ENCODE peak calls at places on chromosomes 16 and 17, in ten cellular contexts. One of them, this sample, is unnamed.

GRCh38 chr16:5502467-5502869 is 404.9 kb upstream of the EEF2KMT start:
- DNase-seq in AG04450: no peak
- DNase-seq in Peyer's patch: no peak
- DNase-seq in omental fat pad: no peak
- DNase-seq in OCI-LY7: peak
- DNase-seq in AG10803: no peak
- DNase-seq in neural crest cell: peak
- DNase-seq in BJ: no peak
- DNase-seq in testis: peak
- DNase-seq in GM13977: no peak
- DNase-seq in this sample: peak

GRCh38 chr17:29760771-29761682 is 138.3 kb upstream of the CORO6 start:
- DNase-seq in AG04450: peak
- DNase-seq in OCI-LY7: peak
- DNase-seq in BJ: peak
- DNase-seq in Peyer's patch: peak
- DNase-seq in neural crest cell: peak
- DNase-seq in AG10803: peak
- DNase-seq in GM13977: peak
- DNase-seq in omental fat pad: peak
- DNase-seq in testis: peak
- DNase-seq in this sample: peak

GRCh38 chr17:31269597-31269996 is 27.4 kb downstream of the OMG start:
- DNase-seq in testis: no peak
- DNase-seq in AG04450: peak
- DNase-seq in Peyer's patch: no peak
- DNase-seq in BJ: peak
- DNase-seq in AG10803: peak
- DNase-seq in omental fat pad: no peak
- DNase-seq in OCI-LY7: no peak
- DNase-seq in neural crest cell: no peak
- DNase-seq in GM13977: no peak
- DNase-seq in this sample: no peak

GRCh38 chr17:80263253-80264047 is 2.8 kb downstream of the RNF213 start:
- DNase-seq in GM13977: peak
- DNase-seq in OCI-LY7: peak
- DNase-seq in Peyer's patch: peak
- DNase-seq in testis: peak
- DNase-seq in neural crest cell: no peak
- DNase-seq in AG04450: peak
- DNase-seq in AG10803: peak
- DNase-seq in BJ: no peak
- DNase-seq in omental fat pad: peak
- DNase-seq in this sample: peak

GRCh38 chr17:44775838-44776621 is 17.2 kb downstream of the ADAM11 start:
- DNase-seq in omental fat pad: no peak
- DNase-seq in AG04450: no peak
- DNase-seq in neural crest cell: peak
- DNase-seq in OCI-LY7: no peak
- DNase-seq in testis: peak
- DNase-seq in AG10803: no peak
- DNase-seq in GM13977: no peak
- DNase-seq in Peyer's patch: no peak
- DNase-seq in BJ: peak
- DNase-seq in this sample: no peak

GRCh38 chr17:47413872-47414271 is 90.1 kb downstream of the EFCAB13 start:
- DNase-seq in BJ: no peak
- DNase-seq in Peyer's patch: no peak
- DNase-seq in OCI-LY7: no peak
- DNase-seq in neural crest cell: no peak
- DNase-seq in AG04450: no peak
- DNase-seq in GM13977: no peak
- DNase-seq in testis: no peak
- DNase-seq in omental fat pad: no peak
- DNase-seq in AG10803: peak
- DNase-seq in this sample: no peak

GRCh38 chr17:73319766-73320165 is 8.0 kb upstream of the CDC42EP4 start:
- DNase-seq in BJ: no peak
- DNase-seq in neural crest cell: no peak
- DNase-seq in Peyer's patch: no peak
- DNase-seq in OCI-LY7: no peak
- DNase-seq in omental fat pad: no peak
- DNase-seq in testis: no peak
- DNase-seq in GM13977: no peak
- DNase-seq in AG10803: no peak
- DNase-seq in AG04450: no peak
- DNase-seq in this sample: no peak

GRCh38 chr16:19014456-19014855 is 30.7 kb downstream of the TMC7 start:
- DNase-seq in omental fat pad: no peak
- DNase-seq in AG10803: peak
- DNase-seq in AG04450: no peak
- DNase-seq in GM13977: no peak
- DNase-seq in OCI-LY7: no peak
- DNase-seq in BJ: no peak
- DNase-seq in testis: no peak
- DNase-seq in neural crest cell: no peak
- DNase-seq in Peyer's patch: no peak
- DNase-seq in this sample: no peak

GRCh38 chr16:12158428-12158827 is 181.9 kb downstream of the SNX29 start:
- DNase-seq in Peyer's patch: no peak
- DNase-seq in omental fat pad: no peak
- DNase-seq in AG04450: no peak
- DNase-seq in AG10803: peak
- DNase-seq in neural crest cell: no peak
- DNase-seq in GM13977: no peak
- DNase-seq in OCI-LY7: no peak
- DNase-seq in BJ: peak
- DNase-seq in testis: no peak
- DNase-seq in this sample: no peak

GRCh38 chr17:62057696-62058095 is 7.4 kb downstream of the MED13 start:
- DNase-seq in AG04450: no peak
- DNase-seq in neural crest cell: no peak
- DNase-seq in AG10803: no peak
- DNase-seq in OCI-LY7: no peak
- DNase-seq in BJ: no peak
- DNase-seq in testis: no peak
- DNase-seq in omental fat pad: no peak
- DNase-seq in GM13977: no peak
- DNase-seq in Peyer's patch: no peak
- DNase-seq in this sample: no peak

GRCh38 chr16:29317269-29317668 is 89.2 kb downstream of the NPIPB11 start:
- DNase-seq in Peyer's patch: no peak
- DNase-seq in BJ: no peak
- DNase-seq in AG10803: no peak
- DNase-seq in OCI-LY7: no peak
- DNase-seq in neural crest cell: no peak
- DNase-seq in omental fat pad: no peak
- DNase-seq in GM13977: no peak
- DNase-seq in AG04450: no peak
- DNase-seq in testis: no peak
- DNase-seq in this sample: no peak

GRCh38 chr17:42989726-42990652 is 8.2 kb upstream of the RPL27 start:
- DNase-seq in AG04450: no peak
- DNase-seq in Peyer's patch: no peak
- DNase-seq in AG10803: peak
- DNase-seq in OCI-LY7: no peak
- DNase-seq in testis: no peak
- DNase-seq in GM13977: no peak
- DNase-seq in BJ: peak
- DNase-seq in neural crest cell: no peak
- DNase-seq in omental fat pad: no peak
- DNase-seq in this sample: no peak

GRCh38 chr17:45228121-45228941 is 6.6 kb downstream of the FMNL1 start:
- DNase-seq in OCI-LY7: peak
- DNase-seq in Peyer's patch: no peak
- DNase-seq in neural crest cell: no peak
- DNase-seq in BJ: no peak
- DNase-seq in omental fat pad: no peak
- DNase-seq in AG04450: no peak
- DNase-seq in GM13977: no peak
- DNase-seq in testis: no peak
- DNase-seq in AG10803: no peak
- DNase-seq in this sample: peak

GRCh38 chr17:54992797-54993639 is 24.5 kb downstream of the STXBP4 start:
- DNase-seq in AG04450: no peak
- DNase-seq in BJ: no peak
- DNase-seq in OCI-LY7: peak
- DNase-seq in Peyer's patch: no peak
- DNase-seq in neural crest cell: no peak
- DNase-seq in GM13977: peak
- DNase-seq in AG10803: peak
- DNase-seq in testis: no peak
- DNase-seq in omental fat pad: no peak
- DNase-seq in this sample: no peak

GRCh38 chr16:87535855-87536794 is 43.3 kb upstream of the ZCCHC14 start:
- DNase-seq in GM13977: no peak
- DNase-seq in BJ: no peak
- DNase-seq in AG10803: no peak
- DNase-seq in neural crest cell: no peak
- DNase-seq in testis: no peak
- DNase-seq in AG04450: no peak
- DNase-seq in Peyer's patch: no peak
- DNase-seq in omental fat pad: no peak
- DNase-seq in OCI-LY7: no peak
- DNase-seq in this sample: no peak

DNA sequence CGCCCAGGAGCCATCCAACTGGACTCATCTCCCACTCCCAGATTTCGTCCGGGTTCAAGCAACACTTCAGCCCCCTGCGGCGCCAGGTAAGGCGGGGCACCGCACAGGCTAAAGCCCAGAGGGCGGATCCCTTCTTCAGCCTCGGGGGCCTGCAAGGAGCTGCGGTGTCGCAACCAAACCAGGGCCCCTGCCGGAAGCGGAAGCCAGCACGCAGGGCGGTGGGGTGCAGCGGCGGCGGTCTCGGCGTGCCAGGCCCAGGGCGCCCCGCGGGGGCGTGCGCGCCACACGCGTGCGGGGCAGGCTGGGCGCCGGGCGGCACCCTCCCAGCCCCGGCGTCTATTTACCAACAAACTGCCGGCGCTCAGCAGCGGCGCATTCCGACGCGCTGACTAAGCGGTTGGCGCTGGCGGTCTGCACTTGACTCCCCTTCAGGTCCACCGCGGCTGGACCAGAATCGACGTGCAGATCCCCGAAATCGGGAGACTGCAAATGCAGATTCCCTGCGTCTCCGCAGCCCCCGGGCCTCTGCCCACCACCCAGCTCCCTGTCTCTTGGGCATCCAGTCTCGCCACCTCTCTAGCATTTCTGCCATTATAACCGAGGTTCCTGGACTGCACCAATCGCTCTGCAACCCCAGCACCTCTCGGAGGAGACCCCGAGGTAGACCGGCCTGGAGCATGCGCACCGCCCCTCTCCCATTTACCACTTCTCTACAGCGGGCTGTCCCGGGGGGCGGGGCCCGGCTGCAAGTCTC is 433 bp upstream of the DLX4 start:
- DNase-seq in neural crest cell: peak
- DNase-seq in omental fat pad: peak
- DNase-seq in AG04450: no peak
- DNase-seq in testis: peak
- DNase-seq in GM13977: peak
- DNase-seq in Peyer's patch: peak
- DNase-seq in OCI-LY7: peak
- DNase-seq in BJ: peak
- DNase-seq in AG10803: peak
- DNase-seq in this sample: peak
- TF ChIP-seq CTCF in neural crest cell: no peak
- TF ChIP-seq CTCF in omental fat pad: no peak
- TF ChIP-seq CTCF in AG04450: no peak
- TF ChIP-seq CTCF in testis: no peak
- TF ChIP-seq CTCF in GM13977: no peak
- TF ChIP-seq CTCF in Peyer's patch: no peak
- TF ChIP-seq CTCF in OCI-LY7: no peak
- TF ChIP-seq CTCF in BJ: no peak
- TF ChIP-seq CTCF in AG10803: no peak
- TF ChIP-seq CTCF in this sample: no peak

GRCh38 chr17:40415390-40415789 is 2.3 kb downstream of the TOP2A start:
- DNase-seq in BJ: no peak
- DNase-seq in testis: no peak
- DNase-seq in Peyer's patch: no peak
- DNase-seq in OCI-LY7: peak
- DNase-seq in neural crest cell: no peak
- DNase-seq in AG04450: peak
- DNase-seq in omental fat pad: no peak
- DNase-seq in AG10803: peak
- DNase-seq in GM13977: peak
- DNase-seq in this sample: no peak
- TF ChIP-seq CTCF in BJ: peak
- TF ChIP-seq CTCF in testis: peak
- TF ChIP-seq CTCF in Peyer's patch: peak
- TF ChIP-seq CTCF in OCI-LY7: peak
- TF ChIP-seq CTCF in neural crest cell: peak
- TF ChIP-seq CTCF in AG04450: peak
- TF ChIP-seq CTCF in omental fat pad: no peak
- TF ChIP-seq CTCF in AG10803: peak
- TF ChIP-seq CTCF in GM13977: peak
- TF ChIP-seq CTCF in this sample: peak

GRCh38 chr16:75464130-75464918 is at the start of gene TMEM170A:
- DNase-seq in BJ: peak
- DNase-seq in testis: peak
- DNase-seq in omental fat pad: peak
- DNase-seq in AG04450: peak
- DNase-seq in GM13977: peak
- DNase-seq in AG10803: peak
- DNase-seq in neural crest cell: peak
- DNase-seq in OCI-LY7: peak
- DNase-seq in Peyer's patch: peak
- DNase-seq in this sample: peak
- TF ChIP-seq CTCF in BJ: peak
- TF ChIP-seq CTCF in testis: peak
- TF ChIP-seq CTCF in omental fat pad: no peak
- TF ChIP-seq CTCF in AG04450: peak
- TF ChIP-seq CTCF in GM13977: peak
- TF ChIP-seq CTCF in AG10803: peak
- TF ChIP-seq CTCF in neural crest cell: peak
- TF ChIP-seq CTCF in OCI-LY7: peak
- TF ChIP-seq CTCF in Peyer's patch: peak
- TF ChIP-seq CTCF in this sample: peak

DNA sequence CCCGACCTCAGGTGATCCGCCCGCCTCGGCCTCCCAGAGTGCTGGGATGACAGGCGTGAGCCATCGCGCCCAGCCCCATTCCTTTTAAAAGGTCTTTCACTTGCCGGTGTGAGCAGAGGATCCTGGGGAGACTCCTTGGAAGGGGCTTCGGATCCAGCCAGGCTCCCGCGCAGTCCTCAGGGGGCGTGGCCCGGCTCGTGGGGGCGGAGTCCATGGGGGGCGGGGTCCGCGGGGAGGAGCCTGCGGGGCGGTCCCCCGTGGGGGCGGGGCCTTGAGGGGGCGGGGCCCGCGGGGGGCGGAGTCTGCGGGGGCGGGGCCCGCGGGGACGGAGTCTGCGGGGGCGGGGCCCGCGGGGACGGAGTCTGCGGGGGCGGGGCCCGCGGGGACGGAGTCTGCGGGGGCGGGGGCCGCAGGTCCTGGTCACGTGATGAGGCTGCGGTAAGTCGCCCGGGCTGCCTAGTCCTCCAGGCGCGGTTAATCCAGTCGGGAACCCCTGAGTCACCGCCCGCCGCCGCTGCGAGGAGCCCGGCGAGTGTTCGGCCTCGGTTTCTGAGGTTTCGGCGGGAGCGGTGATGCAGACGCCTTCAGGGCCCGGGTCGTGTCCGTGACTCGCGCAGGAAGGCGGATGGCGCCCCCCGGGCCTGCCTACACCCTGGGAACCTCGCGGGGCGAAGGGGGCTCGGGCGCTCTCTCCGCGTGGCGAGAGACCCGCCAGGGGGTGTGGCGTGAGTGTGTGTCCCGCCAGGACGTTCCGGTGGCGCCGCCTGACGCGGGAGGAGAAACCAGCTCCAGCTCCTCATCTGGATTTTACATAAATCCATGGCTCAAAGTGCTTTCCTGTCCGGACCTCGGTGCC is 23.6 kb upstream of the ABR start:
- DNase-seq in GM13977: peak
- DNase-seq in BJ: no peak
- DNase-seq in AG10803: peak
- DNase-seq in OCI-LY7: peak
- DNase-seq in omental fat pad: peak
- DNase-seq in AG04450: no peak
- DNase-seq in Peyer's patch: peak
- DNase-seq in testis: peak
- DNase-seq in neural crest cell: peak
- DNase-seq in this sample: peak
- TF ChIP-seq CTCF in GM13977: no peak
- TF ChIP-seq CTCF in BJ: peak
- TF ChIP-seq CTCF in AG10803: peak
- TF ChIP-seq CTCF in OCI-LY7: no peak
- TF ChIP-seq CTCF in omental fat pad: no peak
- TF ChIP-seq CTCF in AG04450: no peak
- TF ChIP-seq CTCF in Peyer's patch: no peak
- TF ChIP-seq CTCF in testis: no peak
- TF ChIP-seq CTCF in neural crest cell: no peak
- TF ChIP-seq CTCF in this sample: no peak